ENCODE peak calls at places on chromosomes 6 and 20, in ten cellular contexts. One of them, this sample, is unnamed.

GRCh38 chr6:138099832-138100231 is 7.4 kb downstream of the PERP start:
- DNase-seq in right lobe of liver: no peak
- DNase-seq in heart left ventricle: no peak
- DNase-seq in adrenal gland: no peak
- DNase-seq in ovary: no peak
- DNase-seq in HCT116: no peak
- DNase-seq in H1: no peak
- DNase-seq in testis: no peak
- DNase-seq in IMR-90: peak; percentile 84
- DNase-seq in uterus: no peak
- DNase-seq in this sample: no peak

GRCh38 chr6:41730531-41731436 is 4.6 kb downstream of the TFEB start:
- DNase-seq in right lobe of liver: no peak
- DNase-seq in heart left ventricle: peak; percentile 49
- DNase-seq in adrenal gland: peak; percentile 61
- DNase-seq in ovary: no peak
- DNase-seq in HCT116: no peak
- DNase-seq in H1: no peak
- DNase-seq in testis: no peak
- DNase-seq in IMR-90: no peak
- DNase-seq in uterus: no peak
- DNase-seq in this sample: no peak

GRCh38 chr6:5108068-5108467 is 22.9 kb downstream of the PPP1R3G start:
- DNase-seq in right lobe of liver: no peak
- DNase-seq in heart left ventricle: no peak
- DNase-seq in adrenal gland: no peak
- DNase-seq in ovary: no peak
- DNase-seq in HCT116: no peak
- DNase-seq in H1: no peak
- DNase-seq in testis: no peak
- DNase-seq in IMR-90: no peak
- DNase-seq in uterus: no peak
- DNase-seq in this sample: no peak

GRCh38 chr6:108694816-108695215 is 134.1 kb downstream of the FOXO3 start:
- DNase-seq in right lobe of liver: no peak
- DNase-seq in heart left ventricle: no peak
- DNase-seq in adrenal gland: no peak
- DNase-seq in ovary: no peak
- DNase-seq in HCT116: no peak
- DNase-seq in H1: no peak
- DNase-seq in testis: no peak
- DNase-seq in IMR-90: no peak
- DNase-seq in uterus: no peak
- DNase-seq in this sample: no peak

GRCh38 chr6:33840064-33840926 is 36.5 kb upstream of the MLN start:
- DNase-seq in right lobe of liver: no peak
- DNase-seq in heart left ventricle: peak; percentile 41
- DNase-seq in adrenal gland: peak; percentile 72
- DNase-seq in ovary: peak; percentile 51
- DNase-seq in HCT116: peak; percentile 79
- DNase-seq in H1: no peak
- DNase-seq in testis: no peak
- DNase-seq in IMR-90: peak; percentile 98
- DNase-seq in uterus: peak; percentile 46
- DNase-seq in this sample: no peak

GRCh38 chr6:54010340-54011276 is 100.6 kb upstream of the MLIP start:
- DNase-seq in right lobe of liver: peak; percentile 86
- DNase-seq in heart left ventricle: no peak
- DNase-seq in adrenal gland: peak; percentile 31
- DNase-seq in ovary: no peak
- DNase-seq in HCT116: no peak
- DNase-seq in H1: no peak
- DNase-seq in testis: peak; percentile 18
- DNase-seq in IMR-90: no peak
- DNase-seq in uterus: no peak
- DNase-seq in this sample: no peak

GRCh38 chr20:37973059-37973910 is 60.0 kb downstream of the TTI1 start:
- DNase-seq in right lobe of liver: no peak
- DNase-seq in heart left ventricle: no peak
- DNase-seq in adrenal gland: no peak
- DNase-seq in ovary: no peak
- DNase-seq in HCT116: no peak
- DNase-seq in H1: peak; percentile 39
- DNase-seq in testis: no peak
- DNase-seq in IMR-90: no peak
- DNase-seq in uterus: no peak
- DNase-seq in this sample: no peak

GRCh38 chr20:64102647-64103354 is 4.6 kb downstream of the NPBWR2 start:
- DNase-seq in right lobe of liver: no peak
- DNase-seq in heart left ventricle: peak; percentile 44
- DNase-seq in adrenal gland: no peak
- DNase-seq in ovary: no peak
- DNase-seq in HCT116: no peak
- DNase-seq in H1: peak; percentile 72
- DNase-seq in testis: peak; percentile 11
- DNase-seq in IMR-90: no peak
- DNase-seq in uterus: no peak
- DNase-seq in this sample: no peak

GRCh38 chr6:14310955-14311354 is 193.4 kb downstream of the CD83 start:
- DNase-seq in right lobe of liver: peak; percentile 74
- DNase-seq in heart left ventricle: no peak
- DNase-seq in adrenal gland: no peak
- DNase-seq in ovary: no peak
- DNase-seq in HCT116: no peak
- DNase-seq in H1: no peak
- DNase-seq in testis: no peak
- DNase-seq in IMR-90: no peak
- DNase-seq in uterus: no peak
- DNase-seq in this sample: no peak

GRCh38 chr6:14313220-14313619 is 195.6 kb downstream of the CD83 start:
- DNase-seq in right lobe of liver: no peak
- DNase-seq in heart left ventricle: no peak
- DNase-seq in adrenal gland: no peak
- DNase-seq in ovary: no peak
- DNase-seq in HCT116: no peak
- DNase-seq in H1: no peak
- DNase-seq in testis: no peak
- DNase-seq in IMR-90: no peak
- DNase-seq in uterus: no peak
- DNase-seq in this sample: no peak

GRCh38 chr6:14305629-14306028 is 188.1 kb downstream of the CD83 start:
- DNase-seq in right lobe of liver: no peak
- DNase-seq in heart left ventricle: no peak
- DNase-seq in adrenal gland: no peak
- DNase-seq in ovary: no peak
- DNase-seq in HCT116: no peak
- DNase-seq in H1: no peak
- DNase-seq in testis: no peak
- DNase-seq in IMR-90: no peak
- DNase-seq in uterus: no peak
- DNase-seq in this sample: no peak

GRCh38 chr6:14312497-14312896 is 194.9 kb downstream of the CD83 start:
- DNase-seq in right lobe of liver: no peak
- DNase-seq in heart left ventricle: no peak
- DNase-seq in adrenal gland: no peak
- DNase-seq in ovary: no peak
- DNase-seq in HCT116: no peak
- DNase-seq in H1: no peak
- DNase-seq in testis: no peak
- DNase-seq in IMR-90: no peak
- DNase-seq in uterus: no peak
- DNase-seq in this sample: no peak

DNA sequence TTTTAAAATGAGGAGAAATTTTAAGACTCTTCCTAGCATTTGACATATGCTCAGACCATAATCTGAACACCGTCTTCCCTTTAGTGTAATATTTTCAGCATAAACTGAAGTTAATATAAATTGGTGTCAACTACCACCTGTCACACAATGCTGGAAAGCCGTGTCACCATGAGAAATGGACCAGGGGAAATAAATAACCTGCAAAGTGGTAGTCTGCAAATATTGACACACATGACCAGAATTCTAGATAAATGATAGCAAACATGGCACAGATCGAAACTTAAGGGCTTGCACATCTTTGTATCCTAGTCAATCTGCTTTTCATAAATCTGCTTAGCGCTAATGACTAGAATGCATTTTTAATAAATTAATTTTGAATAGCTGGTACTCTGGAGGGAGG is 191.9 kb downstream of the CD83 start:
- DNase-seq in right lobe of liver: no peak
- DNase-seq in heart left ventricle: no peak
- DNase-seq in adrenal gland: no peak
- DNase-seq in ovary: no peak
- DNase-seq in HCT116: no peak
- DNase-seq in H1: no peak
- DNase-seq in testis: no peak
- DNase-seq in IMR-90: no peak
- DNase-seq in uterus: no peak
- DNase-seq in this sample: no peak
- H3K36me3 ChIP-seq in right lobe of liver: no peaks in the 10 kb centered on the region
- H3K36me3 ChIP-seq in heart left ventricle: no peaks in the 10 kb centered on the region
- H3K36me3 ChIP-seq in adrenal gland: no peaks in the 10 kb centered on the region
- H3K36me3 ChIP-seq in ovary: no peaks in the 10 kb centered on the region
- H3K36me3 ChIP-seq in HCT116: no peaks in the 10 kb centered on the region
- H3K36me3 ChIP-seq in H1: no peaks in the 10 kb centered on the region
- H3K36me3 ChIP-seq in testis: no peaks in the 10 kb centered on the region
- H3K36me3 ChIP-seq in IMR-90: no peaks in the 10 kb centered on the region
- H3K36me3 ChIP-seq in uterus: no peaks in the 10 kb centered on the region
- H3K36me3 ChIP-seq in this sample: no peaks in the 10 kb centered on the region

GRCh38 chr6:154993710-154994109 is 1.4 kb upstream of the TIAM2 start:
- DNase-seq in right lobe of liver: no peak
- DNase-seq in heart left ventricle: no peak
- DNase-seq in adrenal gland: no peak
- DNase-seq in ovary: no peak
- DNase-seq in HCT116: no peak
- DNase-seq in H1: no peak
- DNase-seq in testis: no peak
- DNase-seq in IMR-90: no peak
- DNase-seq in uterus: no peak
- DNase-seq in this sample: no peak

GRCh38 chr6:154996841-154997311 is 1.8 kb downstream of the TIAM2 start:
- DNase-seq in right lobe of liver: no peak
- DNase-seq in heart left ventricle: no peak
- DNase-seq in adrenal gland: no peak
- DNase-seq in ovary: no peak
- DNase-seq in HCT116: no peak
- DNase-seq in H1: no peak
- DNase-seq in testis: no peak
- DNase-seq in IMR-90: no peak
- DNase-seq in uterus: no peak
- DNase-seq in this sample: no peak

GRCh38 chr6:154994881-154995240 is 254 bp upstream of the TIAM2 start:
- DNase-seq in right lobe of liver: no peak
- DNase-seq in heart left ventricle: no peak
- DNase-seq in adrenal gland: no peak
- DNase-seq in ovary: no peak
- DNase-seq in HCT116: no peak
- DNase-seq in H1: no peak
- DNase-seq in testis: no peak
- DNase-seq in IMR-90: no peak
- DNase-seq in uterus: no peak
- DNase-seq in this sample: no peak

GRCh38 chr6:154993026-154993425 is 2.1 kb upstream of the TIAM2 start:
- DNase-seq in right lobe of liver: no peak
- DNase-seq in heart left ventricle: no peak
- DNase-seq in adrenal gland: no peak
- DNase-seq in ovary: no peak
- DNase-seq in HCT116: no peak
- DNase-seq in H1: no peak
- DNase-seq in testis: no peak
- DNase-seq in IMR-90: no peak
- DNase-seq in uterus: no peak
- DNase-seq in this sample: peak; percentile 43

DNA sequence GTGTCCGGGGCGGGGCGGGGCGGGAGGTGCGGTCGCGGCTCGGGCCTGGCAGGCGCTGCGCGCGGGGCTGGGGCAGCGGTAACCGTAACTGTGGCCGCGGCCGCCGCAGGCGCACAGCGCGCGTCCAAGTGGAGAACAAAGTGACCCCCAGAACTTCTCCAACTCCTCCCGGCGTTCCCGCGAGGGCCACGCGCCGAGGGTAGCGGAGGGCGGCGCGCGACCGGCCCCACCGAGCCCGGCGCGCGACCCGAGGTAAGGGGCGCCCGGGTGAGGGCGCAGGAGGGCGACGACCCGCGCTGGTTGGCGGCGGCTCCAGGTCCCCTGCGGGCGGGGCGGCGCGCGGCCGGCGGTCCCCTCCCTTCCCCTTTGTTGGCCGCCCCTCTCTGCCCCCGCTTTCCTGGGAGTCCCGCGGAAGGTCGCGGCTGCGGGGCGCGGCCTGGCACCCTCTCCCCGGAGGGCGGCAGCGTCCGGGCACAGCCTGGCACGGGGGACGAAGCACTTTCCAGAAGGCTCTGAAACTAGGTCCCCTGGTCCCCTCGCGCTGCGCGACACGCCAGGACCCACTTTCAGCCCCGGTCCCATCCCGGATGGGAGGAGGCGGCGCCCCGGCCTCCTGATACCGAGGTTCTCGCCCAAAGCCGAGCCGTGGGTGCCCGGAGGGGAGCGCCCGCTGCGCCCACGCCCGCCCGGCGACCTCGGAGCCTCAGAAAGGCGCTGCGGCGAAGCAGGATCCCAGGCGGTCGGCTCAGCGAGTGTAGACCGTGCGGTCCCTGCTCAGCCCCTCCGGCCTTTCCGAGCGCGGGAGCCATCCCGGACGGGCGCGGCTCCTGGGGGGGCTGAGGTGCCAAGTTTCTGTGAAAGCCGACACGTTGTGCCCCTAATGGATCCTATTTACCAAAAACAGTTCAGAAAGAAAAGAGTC is at the start of gene TIAM2:
- DNase-seq in right lobe of liver: no peak
- DNase-seq in heart left ventricle: no peak
- DNase-seq in adrenal gland: peak; percentile 9
- DNase-seq in ovary: no peak
- DNase-seq in HCT116: no peak
- DNase-seq in H1: peak; percentile 85
- DNase-seq in testis: peak; percentile 30
- DNase-seq in IMR-90: no peak
- DNase-seq in uterus: no peak
- DNase-seq in this sample: no peak
- TF ChIP-seq POLR2A in right lobe of liver: no peak
- TF ChIP-seq POLR2A in heart left ventricle: no peak
- TF ChIP-seq POLR2A in adrenal gland: no peak
- TF ChIP-seq POLR2A in ovary: no peak
- TF ChIP-seq POLR2A in HCT116: peak; percentile 70
- TF ChIP-seq POLR2A in H1: no peak
- TF ChIP-seq POLR2A in testis: no peak
- TF ChIP-seq POLR2A in IMR-90: no peak
- TF ChIP-seq POLR2A in uterus: no peak
- TF ChIP-seq POLR2A in this sample: no peak

GRCh38 chr6:102085257-102085656 is 691.7 kb downstream of the GRIK2 start:
- DNase-seq in right lobe of liver: no peak
- DNase-seq in heart left ventricle: no peak
- DNase-seq in adrenal gland: no peak
- DNase-seq in ovary: no peak
- DNase-seq in HCT116: no peak
- DNase-seq in H1: no peak
- DNase-seq in testis: no peak
- DNase-seq in IMR-90: peak; percentile 29
- DNase-seq in uterus: no peak
- DNase-seq in this sample: no peak
- TF ChIP-seq CTCF in right lobe of liver: no peak
- TF ChIP-seq CTCF in heart left ventricle: no peak
- TF ChIP-seq CTCF in adrenal gland: no peak
- TF ChIP-seq CTCF in ovary: no peak
- TF ChIP-seq CTCF in HCT116: no peak
- TF ChIP-seq CTCF in H1: no peak
- TF ChIP-seq CTCF in testis: no peak
- TF ChIP-seq CTCF in IMR-90: no peak
- TF ChIP-seq CTCF in uterus: no peak
- TF ChIP-seq CTCF in this sample: no peak

GRCh38 chr6:35461270-35461669 is 6.9 kb upstream of the RPL10A start:
- DNase-seq in right lobe of liver: no peak
- DNase-seq in heart left ventricle: no peak
- DNase-seq in adrenal gland: no peak
- DNase-seq in ovary: no peak
- DNase-seq in HCT116: no peak
- DNase-seq in H1: no peak
- DNase-seq in testis: no peak
- DNase-seq in IMR-90: no peak
- DNase-seq in uterus: no peak
- DNase-seq in this sample: no peak
- H3K36me3 ChIP-seq in right lobe of liver: no peaks in the 10 kb centered on the region
- H3K36me3 ChIP-seq in heart left ventricle: peaks cover 30% of the 10 kb centered on the region
- H3K36me3 ChIP-seq in adrenal gland: no peaks in the 10 kb centered on the region
- H3K36me3 ChIP-seq in ovary: no peaks in the 10 kb centered on the region
- H3K36me3 ChIP-seq in HCT116: peaks cover 13% of the 10 kb centered on the region
- H3K36me3 ChIP-seq in H1: peaks cover 9% of the 10 kb centered on the region
- H3K36me3 ChIP-seq in testis: no peaks in the 10 kb centered on the region
- H3K36me3 ChIP-seq in IMR-90: peaks cover 26% of the 10 kb centered on the region
- H3K36me3 ChIP-seq in uterus: no peaks in the 10 kb centered on the region
- H3K36me3 ChIP-seq in this sample: peaks cover 3% of the 10 kb centered on the region